ENCODE peak calls at places on chromosomes 11 and 22, in eight cellular contexts. C is transverse colon; X is CD4-positive, alpha-beta memory T cell; F is uterus; Y is cardiac muscle cell; R is esophagus squamous epithelium; E is right lobe of liver; S is fibroblast of lung. H is an unnamed sample. For H3K9me3 and H3K27me3, the result is how much of the 10 kb centered on the place peaks cover.

GRCh38 chr22:43378011-43378704 is 33.7 kb upstream of the MPPED1 start:
- DNase-seq in Y (peak), C (peak), R (no peak), F (no peak), S (peak), E (peak), X (no peak), H (peak)

GRCh38 chr11:114049050-114049449 is 10.5 kb upstream of the ZBTB16 start:
- DNase-seq in S (no peak), R (no peak), Y (no peak), X (no peak), C (no peak), F (no peak), E (no peak), H (no peak)

GRCh38 chr11:59429924-59430516 is 3.8 kb upstream of the OR5A2 start:
- DNase-seq in F (no peak), S (peak), R (no peak), X (peak), E (peak), Y (peak), C (no peak), H (peak)

GRCh38 chr11:96257972-96258951 is 84.7 kb downstream of the MAML2 start:
- DNase-seq in Y (no peak), S (peak), R (no peak), F (no peak), C (no peak), X (peak), E (no peak), H (no peak)

GRCh38 chr11:134514354-134514951 is 102.4 kb upstream of the B3GAT1 start:
- DNase-seq in F (no peak), S (no peak), R (no peak), Y (no peak), E (peak), X (no peak), C (no peak), H (peak)

GRCh38 chr11:94271885-94272372 is 32.5 kb upstream of the IZUMO1R start:
- DNase-seq in X (no peak), Y (no peak), F (no peak), S (no peak), E (no peak), R (no peak), C (no peak), H (no peak)

GRCh38 chr11:24234822-24235508 is 261.9 kb upstream of the LUZP2 start:
- DNase-seq in Y (peak), C (peak), R (no peak), F (no peak), E (no peak), S (peak), X (no peak), H (no peak)

GRCh38 chr11:12066799-12067508 is 43.4 kb upstream of the MICAL2 start:
- DNase-seq in E (peak), F (peak), S (peak), C (peak), X (no peak), Y (peak), R (no peak), H (no peak)

GRCh38 chr11:46353706-46354105 is 6.4 kb downstream of the DGKZ start:
- DNase-seq in C (no peak), F (peak), Y (no peak), S (no peak), E (no peak), R (no peak), X (peak), H (no peak)

GRCh38 chr11:35066783-35067476 is 72.0 kb upstream of the CD44 start:
- DNase-seq in R (no peak), S (no peak), F (no peak), X (peak), E (no peak), C (peak), Y (no peak), H (no peak)
- H3K9me3 ChIP-seq in R (under half), S (under half), F (under half), X (under half), E (under half), C (under half), Y (under half), H (under half)

GRCh38 chr11:125166347-125166841 is 1.8 kb downstream of the PKNOX2 start:
- DNase-seq in C (no peak), F (no peak), X (no peak), R (no peak), S (peak), Y (peak), E (no peak), H (peak)

GRCh38 chr11:125167292-125167953 is 2.9 kb downstream of the PKNOX2 start:
- DNase-seq in F (peak), Y (peak), E (no peak), S (peak), R (no peak), X (no peak), C (no peak), H (no peak)

GRCh38 chr11:125168875-125169537 is 4.5 kb downstream of the PKNOX2 start:
- DNase-seq in R (no peak), S (peak), X (no peak), C (no peak), Y (no peak), F (no peak), E (no peak), H (peak)

GRCh38 chr11:125166903-125167291 is 2.3 kb downstream of the PKNOX2 start:
- DNase-seq in E (no peak), R (no peak), Y (no peak), C (no peak), F (no peak), X (no peak), S (no peak), H (no peak)

GRCh38 chr11:125167954-125168821 is 3.6 kb downstream of the PKNOX2 start:
- DNase-seq in R (no peak), S (peak), Y (no peak), F (no peak), E (peak), X (no peak), C (no peak), H (peak)
- H3K27me3 ChIP-seq in R (under half), S (under half), Y (under half), F (under half), E (under half), X (under half), C (half or more), H (under half)

GRCh38 chr11:3996651-3997050 is 97.9 kb upstream of the RRM1 start:
- DNase-seq in X (no peak), E (no peak), S (no peak), F (no peak), Y (no peak), C (no peak), R (no peak), H (no peak)
- H3K9me3 ChIP-seq in X (under half), E (under half), S (under half), F (under half), Y (under half), C (under half), R (under half), H (under half)

GRCh38 chr22:37325024-37325395 is 42.7 kb downstream of the CYTH4 start:
- DNase-seq in F (no peak), X (no peak), R (no peak), E (no peak), C (no peak), Y (no peak), S (no peak), H (no peak)
- H3K27me3 ChIP-seq in F (under half), X (under half), R (under half), E (under half), C (half or more), Y (half or more), S (under half), H (under half)

DNA sequence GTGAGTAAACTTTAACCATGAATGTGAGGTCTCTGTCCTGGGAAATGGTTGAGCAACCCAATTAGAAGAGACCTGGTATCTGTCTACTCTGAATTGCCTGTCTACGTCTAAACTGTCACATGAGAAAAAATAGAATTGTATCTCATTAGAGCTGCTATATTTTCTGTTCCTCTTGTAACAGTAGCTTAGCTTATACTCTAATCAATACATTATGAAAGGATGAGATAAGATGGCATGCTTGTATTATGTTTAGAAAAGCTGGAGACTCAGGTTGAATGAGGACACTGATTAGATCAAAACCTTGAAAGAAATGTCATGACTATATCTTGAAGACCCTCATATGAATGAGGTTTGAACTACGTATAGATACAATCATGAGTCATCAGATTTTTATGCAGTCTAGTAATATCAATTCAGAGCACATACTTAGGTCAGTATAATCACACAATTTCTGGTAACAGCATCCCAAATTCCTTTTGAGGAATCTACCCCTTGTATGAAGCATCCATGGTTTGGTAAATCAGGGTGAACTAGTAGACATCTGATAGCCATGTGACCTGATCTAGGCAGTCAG is 561.5 kb upstream of the CHORDC1 start:
- DNase-seq in Y (no peak), E (no peak), X (no peak), C (no peak), F (no peak), S (no peak), R (no peak), H (no peak)
- H3K9me3 ChIP-seq in Y (under half), E (under half), X (under half), C (under half), F (under half), S (under half), R (under half), H (under half)

H was measured in Peyer's patch.